ENCODE peak calls at places on chromosomes 12 and 14, in seven cellular contexts. A, J, N, Y, P, I and O are unnamed samples. For H3K4me1, the result is how much of the 10 kb centered on the place peaks cover.

GRCh38 chr14:39474416-39474911 is 42.2 kb upstream of the FBXO33 start:
- DNase-seq in A (no peak), N (no peak), P (peak), Y (peak), I (no peak), J (peak), O (no peak)

GRCh38 chr12:68498736-68499135 is 112.0 kb upstream of the RAP1B start:
- DNase-seq in J (no peak), N (no peak), A (no peak), P (no peak), I (no peak), Y (no peak), O (no peak)

GRCh38 chr12:114918535-114919233 is 234.7 kb upstream of the TBX3 start:
- DNase-seq in N (peak), P (peak), Y (peak), A (no peak), I (no peak), J (peak), O (peak)

GRCh38 chr14:59964251-59965007 is 44.5 kb downstream of the LRRC9 start:
- DNase-seq in J (peak), N (no peak), Y (peak), I (no peak), P (no peak), A (no peak), O (peak)

GRCh38 chr14:52272375-52272774 is 4.9 kb downstream of the PTGDR start:
- DNase-seq in N (peak), I (no peak), A (peak), J (no peak), Y (no peak), P (no peak), O (peak)

GRCh38 chr12:32718926-32719325 is 36.8 kb downstream of the YARS2 start:
- DNase-seq in Y (no peak), I (no peak), A (no peak), P (no peak), N (peak), J (no peak), O (no peak)

GRCh38 chr14:50061664-50062437 is 54.5 kb downstream of the VCPKMT start:
- DNase-seq in J (peak), P (peak), I (peak), N (peak), A (no peak), Y (peak), O (peak)

GRCh38 chr14:32542507-32542906 is 213.4 kb downstream of the AKAP6 start:
- DNase-seq in I (peak), A (no peak), J (no peak), P (no peak), N (no peak), Y (no peak), O (no peak)

GRCh38 chr12:23631991-23632390 is 317.5 kb downstream of the SOX5 start:
- DNase-seq in I (peak), J (peak), P (no peak), Y (peak), N (no peak), A (no peak), O (no peak)

GRCh38 chr12:101746661-101747060 is 7.4 kb upstream of the SYCP3 start:
- DNase-seq in I (no peak), P (no peak), N (no peak), A (no peak), J (no peak), Y (no peak), O (peak)

GRCh38 chr14:30158299-30158698 is 230.7 kb upstream of the PRKD1 start:
- DNase-seq in N (no peak), J (no peak), A (no peak), P (no peak), I (no peak), Y (no peak), O (no peak)

GRCh38 chr12:5806376-5807089 is 138.5 kb downstream of the ANO2 start:
- DNase-seq in J (peak), A (no peak), P (no peak), Y (peak), I (no peak), N (no peak), O (peak)

GRCh38 chr14:100585448-100586152 is 1.6 kb downstream of the BEGAIN start:
- DNase-seq in P (no peak), N (no peak), J (no peak), I (no peak), A (no peak), Y (no peak), O (no peak)

GRCh38 chr12:67534671-67535070 is 113.9 kb upstream of the DYRK2 start:
- DNase-seq in J (peak), N (peak), A (no peak), P (no peak), Y (peak), I (no peak), O (peak)

DNA sequence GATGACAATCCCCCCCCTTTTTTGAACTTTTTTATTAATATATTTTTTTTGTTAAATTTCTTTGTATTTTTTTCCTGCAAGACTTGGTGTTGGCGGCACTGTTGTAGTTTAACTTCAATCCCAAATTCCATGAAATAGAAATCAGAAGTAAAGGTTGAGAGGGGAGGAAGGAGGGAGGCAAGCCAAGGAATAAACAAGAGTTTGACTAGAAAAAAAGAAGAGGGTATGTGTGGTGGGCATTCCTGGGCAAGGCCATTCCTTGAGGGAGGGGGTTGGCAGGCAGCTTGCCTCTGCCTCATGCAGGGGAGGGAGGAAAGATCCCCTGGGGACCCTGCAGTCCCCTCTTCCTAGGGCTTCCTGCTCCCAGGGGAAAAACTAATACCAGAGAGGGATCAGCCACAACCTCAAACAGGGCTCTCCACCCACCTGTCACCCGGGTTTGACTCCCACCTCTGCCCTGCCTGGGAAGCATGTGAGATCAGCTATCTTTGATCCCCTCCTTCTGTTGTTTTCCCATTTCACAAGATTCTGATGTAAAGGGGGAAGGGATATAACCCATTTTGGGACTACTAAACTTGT is 519 bp upstream of the AP1G2 start:
- DNase-seq in J (no peak), I (no peak), N (no peak), Y (no peak), A (no peak), P (no peak), O (no peak)
- H3K4me3 ChIP-seq in J (no peak), I (no peak), N (peak), Y (no peak), A (no peak), P (peak), O (no peak)

DNA sequence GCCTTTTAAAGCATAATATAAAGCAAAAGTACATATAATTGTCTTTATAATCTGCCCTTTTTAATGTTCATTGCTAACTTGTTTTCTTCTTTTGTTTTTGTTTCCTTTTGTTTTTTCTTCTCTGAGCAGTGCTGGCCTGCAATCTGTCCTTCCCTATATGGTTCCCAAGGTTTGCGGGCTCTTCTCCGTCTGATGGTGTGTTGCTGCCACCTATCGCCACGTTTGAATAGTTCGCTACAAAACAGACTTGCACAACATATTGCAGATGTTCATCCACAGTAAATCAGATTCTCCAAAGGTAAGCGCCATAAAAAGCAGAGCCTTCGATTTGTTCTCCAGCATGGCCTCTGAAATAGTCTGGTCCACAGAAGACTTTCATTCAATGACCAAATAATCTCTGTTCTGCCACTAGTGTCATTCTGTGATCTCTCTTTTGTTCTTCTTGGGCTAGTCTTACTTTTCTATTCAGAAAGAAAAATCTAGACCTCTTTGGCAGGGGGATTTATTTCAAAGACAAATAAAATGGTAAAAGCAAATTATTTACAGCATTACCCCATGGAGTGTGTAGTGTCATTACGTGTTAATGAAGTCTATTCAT is 33.5 kb downstream of the C12orf50 start:
- DNase-seq in I (peak), Y (peak), A (peak), P (peak), N (peak), J (peak), O (peak)
- H3K9ac ChIP-seq in I (no peak), Y (no peak), A (no peak), P (no peak), N (no peak), J (no peak), O (no peak)

GRCh38 chr12:25072901-25073645 is 121.9 kb downstream of the DNAI7 start:
- DNase-seq in N (no peak), P (no peak), A (no peak), I (no peak), J (no peak), Y (no peak), O (no peak)
- H3K4me1 ChIP-seq in N (under half), P (under half), A (under half), I (under half), J (under half), Y (under half), O (under half)

DNA sequence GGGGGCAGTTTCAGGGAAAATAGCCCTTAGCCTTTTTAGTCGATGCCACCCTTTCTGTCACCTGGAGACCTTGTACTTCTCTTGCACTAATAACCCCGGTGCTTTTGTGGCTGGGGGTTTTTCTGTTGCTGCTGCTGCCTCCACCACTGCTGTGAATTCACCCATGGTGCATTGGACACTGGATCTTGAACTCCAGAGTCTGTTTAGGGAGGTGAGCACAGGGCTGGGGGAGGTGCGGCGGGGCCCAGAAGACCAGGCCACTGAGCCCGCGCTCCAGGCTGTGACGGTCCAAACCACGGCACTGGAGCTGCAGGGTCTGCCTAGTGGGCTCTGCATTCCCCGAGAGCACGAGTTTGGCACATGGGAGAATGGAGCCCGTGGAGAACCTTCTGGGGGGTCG is 100.6 kb downstream of the NINJ2 start:
- DNase-seq in A (no peak), Y (no peak), J (no peak), P (no peak), I (no peak), N (no peak), O (no peak)
- H3K4me3 ChIP-seq in A (no peak), Y (no peak), J (no peak), P (no peak), I (no peak), N (no peak), O (no peak)

DNA sequence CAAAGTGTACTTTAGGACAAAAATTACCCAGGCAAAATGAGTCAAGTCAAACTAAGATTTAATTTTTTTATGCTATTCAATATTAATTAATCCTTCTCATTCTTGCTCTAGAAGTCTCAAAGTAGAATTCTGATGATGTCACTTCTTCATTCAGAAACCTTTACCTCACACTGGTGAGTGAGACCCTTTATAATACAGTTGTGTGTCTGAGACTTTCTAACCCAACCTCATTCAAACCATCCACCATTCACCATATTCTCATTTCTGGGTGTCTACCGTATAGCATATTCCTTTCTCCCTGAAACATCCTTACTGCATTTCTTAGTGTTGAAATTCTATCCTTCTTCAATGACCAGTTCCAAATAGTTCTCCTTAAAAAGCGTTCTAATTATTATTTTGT is 40.8 kb upstream of the CFL2 start:
- DNase-seq in Y (no peak), N (no peak), P (no peak), J (no peak), A (no peak), I (no peak), O (no peak)
- H3K9ac ChIP-seq in Y (no peak), N (no peak), P (no peak), J (no peak), A (no peak), I (no peak), O (no peak)

DNA sequence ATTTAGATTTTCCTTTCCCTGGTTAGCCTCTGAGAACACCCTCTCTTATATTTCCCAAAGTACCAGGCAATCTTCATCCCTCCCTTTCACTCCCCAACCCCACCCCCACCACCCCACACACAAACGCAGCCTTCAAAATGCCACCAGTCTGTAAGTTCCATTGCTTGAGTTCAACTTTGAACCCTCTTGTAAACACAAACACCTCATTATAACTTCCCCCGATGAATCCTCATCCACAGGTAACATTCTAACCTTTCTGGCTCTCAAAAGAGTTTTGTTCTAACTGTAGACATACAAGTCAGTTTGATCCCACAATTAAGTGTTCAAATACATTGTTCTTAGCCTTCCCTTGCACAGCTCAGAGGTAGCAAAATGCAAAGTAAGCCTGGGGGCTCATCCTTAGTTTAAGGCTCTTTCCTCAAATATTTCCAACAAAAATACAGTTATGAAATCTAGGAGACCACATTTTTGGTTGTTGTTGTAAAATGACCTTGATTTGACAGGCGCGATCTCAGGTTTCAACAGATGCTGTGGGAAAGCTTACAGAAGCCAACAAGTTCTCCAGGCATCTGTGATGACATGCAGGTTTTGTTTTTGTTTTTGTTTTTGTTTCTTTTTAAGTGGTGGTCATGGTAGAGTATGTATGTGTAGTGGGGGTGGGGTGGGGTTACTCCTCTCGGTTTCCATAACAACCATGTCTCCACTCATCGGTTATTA is 199.6 kb upstream of the FOXN3 start:
- DNase-seq in N (no peak), J (peak), P (peak), Y (no peak), A (no peak), I (peak), O (peak)
- H3K4me1 ChIP-seq in N (under half), J (under half), P (half or more), Y (under half), A (under half), I (under half), O (under half)

GRCh38 chr12:1830981-1831930 is 10.9 kb downstream of the LRTM2 start:
- DNase-seq in I (peak), N (peak), J (peak), Y (peak), A (peak), P (peak), O (peak)
- H3K4me3 ChIP-seq in I (no peak), N (no peak), J (no peak), Y (no peak), A (no peak), P (no peak), O (no peak)

DNA sequence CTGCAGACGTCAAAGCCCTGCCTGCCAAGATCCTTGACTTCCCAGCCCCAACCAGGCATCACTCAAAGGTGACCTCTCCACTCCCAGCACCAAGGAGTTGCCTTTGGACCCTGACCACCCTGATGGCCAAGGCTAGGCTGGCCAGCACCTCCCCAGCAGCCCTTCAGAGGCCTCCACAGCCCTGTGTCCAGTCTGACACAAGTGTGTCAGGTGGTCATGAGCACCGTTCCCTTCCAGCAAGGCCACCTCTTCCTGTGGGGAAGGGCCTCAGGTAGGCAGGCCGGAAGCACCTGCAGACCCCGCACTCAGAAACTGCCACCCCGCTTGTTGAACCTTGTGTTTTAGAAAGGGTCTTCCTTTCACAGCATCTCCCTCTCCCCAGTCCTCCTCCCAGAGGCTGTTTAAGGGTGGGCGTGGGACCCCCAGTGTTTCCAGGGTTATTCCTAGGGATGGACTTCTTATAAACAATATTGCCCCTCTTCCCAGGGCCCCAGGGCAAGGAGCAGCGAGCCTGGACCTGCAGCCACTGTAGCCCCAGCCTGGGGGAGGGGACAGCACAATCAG is 13.2 kb upstream of the INF2 start:
- DNase-seq in N (no peak), A (no peak), J (no peak), I (no peak), P (no peak), Y (no peak), O (no peak)
- H3K9ac ChIP-seq in N (no peak), A (no peak), J (no peak), I (no peak), P (no peak), Y (no peak), O (no peak)

GRCh38 chr14:57266060-57266459 is 2.6 kb downstream of the EXOC5 start:
- DNase-seq in I (peak), J (no peak), P (no peak), N (no peak), A (no peak), Y (no peak), O (peak)

GRCh38 chr14:57273236-57273635 is 4.5 kb downstream of the AP5M1 start:
- DNase-seq in I (no peak), J (no peak), Y (no peak), P (peak), N (no peak), A (no peak), O (no peak)

DNA sequence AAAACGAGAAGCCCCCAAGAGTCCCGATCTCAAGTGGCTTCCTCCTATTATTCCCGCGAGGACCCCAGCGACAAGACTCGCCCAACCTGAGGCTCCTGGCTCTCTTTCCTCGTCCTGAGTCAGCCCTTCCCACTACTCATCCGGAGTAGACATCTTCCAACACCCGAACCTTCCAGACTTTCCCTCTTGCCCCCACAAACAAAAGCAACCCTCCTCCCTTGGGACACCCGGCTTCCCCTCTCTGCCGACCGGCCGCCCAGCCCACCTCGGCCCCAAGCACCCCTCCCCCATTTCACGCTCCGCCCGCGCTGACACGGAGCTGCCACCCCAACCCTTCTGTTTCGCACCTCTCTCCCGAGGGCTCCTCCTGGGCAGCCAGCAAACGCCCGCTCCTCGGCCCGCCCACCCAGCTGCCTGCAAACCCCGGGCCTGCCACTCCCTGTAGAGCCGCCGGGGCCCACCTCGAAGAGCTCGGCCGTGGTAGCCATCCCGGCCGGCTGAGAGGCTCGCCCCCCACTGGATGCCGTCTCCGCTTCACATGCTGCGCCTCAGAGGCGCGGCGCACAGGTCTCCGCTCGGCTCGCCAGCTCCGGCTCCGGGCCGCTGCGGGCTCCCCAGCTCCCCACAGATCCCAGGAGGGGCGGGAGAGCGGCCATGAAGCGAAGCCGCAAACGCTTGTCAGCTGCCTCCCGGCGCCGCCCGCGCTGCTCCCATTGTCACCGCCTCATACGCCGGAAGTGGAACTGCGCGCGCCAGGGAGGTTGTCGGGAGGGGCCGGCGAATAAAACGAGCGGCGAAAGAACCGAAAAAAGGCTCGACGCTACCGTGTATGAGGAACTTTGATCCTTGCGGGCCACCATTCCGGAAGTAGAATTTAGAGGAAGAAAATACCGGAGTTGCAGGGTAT is at the start of the genes AP5M1 and EXOC5:
- DNase-seq in A (peak), I (peak), P (peak), N (peak), Y (peak), J (peak), O (peak)
- H3K4me1 ChIP-seq in A (under half), I (under half), P (half or more), N (under half), Y (under half), J (under half), O (under half)

GRCh38 chr14:101844219-101844618 is 82.7 kb downstream of the PPP2R5C start:
- DNase-seq in A (no peak), N (no peak), I (no peak), P (no peak), J (no peak), Y (no peak), O (no peak)
- H3K4me3 ChIP-seq in A (no peak), N (no peak), I (no peak), P (no peak), J (no peak), Y (no peak), O (no peak)